ENCODE peak calls at places on chromosomes 3 and 15, in ten cellular contexts. G is right atrium auricular region, K is bronchial epithelial cell, S is ascending aorta, I is WERI-Rb-1, D is lower leg skin, Q is aorta, Y is PC-9, U is heart left ventricle, E is A549. M is an unnamed sample.

GRCh38 chr15:60572462-60573214 is 93.7 kb upstream of the ICE2 start:
- DNase-seq in Q (no peak), D (no peak), S (no peak), E (no peak), K (no peak), Y (no peak), I (no peak), U (no peak), G (no peak), M (no peak)

GRCh38 chr3:185268194-185268809 is 14.5 kb upstream of the EHHADH start:
- DNase-seq in S (no peak), D (no peak), Q (no peak), K (no peak), G (no peak), U (no peak), E (no peak), I (no peak), Y (no peak), M (no peak)

GRCh38 chr15:101617390-101617965 is 34.7 kb downstream of the TM2D3 start:
- DNase-seq in K (no peak), S (no peak), D (no peak), Q (no peak), U (no peak), G (peak; percentile 61), I (no peak), Y (no peak), E (no peak), M (no peak)

GRCh38 chr3:188389711-188390346 is 235.9 kb downstream of the LPP start:
- DNase-seq in S (peak; percentile 74), U (peak; percentile 34), D (no peak), I (no peak), Q (no peak), E (no peak), K (peak; percentile 83), Y (no peak), G (peak; percentile 72), M (peak; percentile 64)

GRCh38 chr3:16423947-16424673 is 89.4 kb downstream of the RFTN1 start:
- DNase-seq in U (no peak), K (no peak), D (no peak), S (no peak), I (no peak), Y (no peak), E (no peak), Q (no peak), G (no peak), M (peak; percentile 79)

GRCh38 chr3:126488205-126488604 is 12.5 kb upstream of the ZXDC start:
- DNase-seq in Y (no peak), S (no peak), U (no peak), Q (no peak), K (no peak), E (no peak), D (no peak), I (no peak), G (no peak), M (no peak)

GRCh38 chr3:152235709-152236298 is 32.9 kb upstream of the MBNL1 start:
- DNase-seq in K (peak; percentile 66), I (peak; percentile 7), G (no peak), E (peak; percentile 80), D (no peak), Q (no peak), Y (peak; percentile 8), U (no peak), S (no peak), M (no peak)

GRCh38 chr3:186588619-186589018 is 18.1 kb downstream of the DNAJB11 start:
- DNase-seq in Q (no peak), K (peak; percentile 90), E (no peak), S (no peak), Y (peak; percentile 35), U (no peak), G (no peak), I (no peak), D (no peak), M (no peak)

GRCh38 chr3:4994823-4995499 is 15.7 kb downstream of the BHLHE40 start:
- DNase-seq in K (peak; percentile 99), D (peak; percentile 95), I (peak; percentile 92), E (peak; percentile 84), Y (peak; percentile 81), S (peak; percentile 96), G (peak; percentile 94), U (peak; percentile 70), Q (peak; percentile 95), M (no peak)

GRCh38 chr15:72155021-72155621 is 36.9 kb downstream of the SENP8 start:
- DNase-seq in K (peak; percentile 83), D (peak; percentile 92), E (peak; percentile 67), U (peak; percentile 63), S (peak; percentile 89), I (no peak), G (peak; percentile 66), Q (peak; percentile 92), Y (peak; percentile 92), M (no peak)

GRCh38 chr3:177889158-177889557 is 647.1 kb upstream of the KCNMB2 start:
- DNase-seq in I (no peak), E (no peak), D (no peak), S (no peak), U (no peak), G (no peak), Q (no peak), Y (no peak), K (no peak), M (no peak)

GRCh38 chr15:58738051-58738707 is 11.3 kb downstream of the ADAM10 start:
- DNase-seq in S (no peak), Q (no peak), I (no peak), E (no peak), U (no peak), G (no peak), D (no peak), K (peak; percentile 77), Y (no peak), M (no peak)

GRCh38 chr3:184380210-184380626 is 364 bp downstream of the CHRD start:
- DNase-seq in S (peak; percentile 83), D (peak; percentile 94), K (no peak), U (peak; percentile 81), I (peak; percentile 75), Q (peak; percentile 93), Y (peak; percentile 46), E (no peak), G (no peak), M (no peak)

DNA sequence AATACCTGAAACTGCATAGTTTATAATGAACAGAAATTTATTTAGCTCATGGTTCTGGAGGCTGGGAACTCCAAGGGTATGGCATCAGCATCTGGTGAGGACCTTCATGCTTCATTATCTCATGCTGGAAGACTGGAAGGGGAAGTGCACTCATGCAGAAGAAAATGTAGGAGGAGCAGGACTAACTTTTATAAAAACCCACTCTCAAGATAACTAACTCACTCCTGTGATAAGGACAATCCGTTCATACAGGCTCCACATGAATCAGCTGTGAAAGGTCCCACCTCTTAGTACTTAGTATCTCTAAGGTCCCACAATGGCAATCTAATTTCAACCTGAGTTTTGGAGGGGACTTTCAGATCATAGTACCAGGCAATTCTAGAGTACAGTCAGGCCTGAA is 33.6 kb upstream of the APH1B start:
- DNase-seq in E (no peak), S (no peak), U (no peak), I (no peak), G (no peak), D (no peak), Y (no peak), Q (no peak), K (no peak), M (no peak)
- H3K4me3 ChIP-seq in E (no peak overlapping the region), S (no peak overlapping the region), U (no peak overlapping the region), I (no peak overlapping the region), G (no peak overlapping the region), D (no peak overlapping the region), Y (no peak overlapping the region), Q (no peak overlapping the region), K (no peak overlapping the region), M (no peak overlapping the region)

GRCh38 chr15:65305144-65305758 is 774 bp downstream of the RNU5B-1 start:
- DNase-seq in D (no peak), E (no peak), S (no peak), K (no peak), I (peak; percentile 30), Y (no peak), Q (peak; percentile 45), U (no peak), G (no peak), M (no peak)
- H3K4me3 ChIP-seq in D (no peak overlapping the region), E (peak overlapping the region; percentile 20), S (peak overlapping the region; percentile 58), K (peak overlapping the region; percentile 4), I (peak overlapping the region; percentile 15), Y (peak overlapping the region; percentile 31), Q (peak overlapping the region; percentile 32), U (peak overlapping the region; percentile 48), G (no peak overlapping the region), M (peak overlapping the region; percentile 8)

GRCh38 chr3:137026701-137027100 is 68.9 kb downstream of the IL20RB start:
- DNase-seq in Q (no peak), Y (no peak), I (no peak), G (no peak), U (no peak), E (no peak), D (no peak), K (no peak), S (no peak), M (no peak)

GRCh38 chr3:137035631-137036030 is 77.8 kb downstream of the IL20RB start:
- DNase-seq in I (peak; percentile 43), Y (no peak), S (no peak), Q (no peak), K (peak; percentile 16), G (no peak), D (no peak), U (no peak), E (peak; percentile 21), M (peak; percentile 78)

GRCh38 chr3:137032465-137033120 is 74.8 kb downstream of the IL20RB start:
- DNase-seq in Y (peak; percentile 80), S (peak; percentile 95), I (peak; percentile 92), G (peak; percentile 91), Q (peak; percentile 96), U (peak; percentile 83), E (peak; percentile 76), K (peak; percentile 66), D (peak; percentile 98), M (peak; percentile 91)
- H3K4me3 ChIP-seq in Y (no peak overlapping the region), S (peak overlapping the region; percentile 36), I (peak overlapping the region; percentile 46), G (peak overlapping the region; percentile 21), Q (peak overlapping the region; percentile 30), U (peak overlapping the region; percentile 42), E (peak overlapping the region; percentile 3), K (no peak overlapping the region), D (no peak overlapping the region), M (no peak overlapping the region)

GRCh38 chr15:28950916-28951315 is 65.1 kb downstream of the APBA2 start:
- DNase-seq in Y (no peak), Q (no peak), G (no peak), I (no peak), D (no peak), S (no peak), K (no peak), E (no peak), U (no peak), M (no peak)

GRCh38 chr15:28945626-28946215 is 59.9 kb downstream of the APBA2 start:
- DNase-seq in Q (peak; percentile 16), D (peak; percentile 50), I (no peak), G (no peak), S (peak; percentile 53), E (no peak), K (no peak), U (no peak), Y (no peak), M (no peak)

GRCh38 chr15:28944696-28945300 is 59.0 kb downstream of the APBA2 start:
- DNase-seq in D (peak; percentile 50), Q (peak; percentile 47), S (peak; percentile 51), I (no peak), E (no peak), U (no peak), K (no peak), Y (no peak), G (no peak), M (no peak)

GRCh38 chr15:28947241-28947674 is 61.5 kb downstream of the APBA2 start:
- DNase-seq in Y (no peak), D (peak; percentile 75), G (no peak), Q (peak; percentile 43), I (no peak), U (no peak), E (no peak), S (peak; percentile 42), K (no peak), M (no peak)

GRCh38 chr15:28948036-28948435 is 62.3 kb downstream of the APBA2 start:
- DNase-seq in D (peak; percentile 26), Y (no peak), G (no peak), Q (no peak), U (no peak), K (no peak), E (no peak), I (no peak), S (peak; percentile 19), M (no peak)
- H3K4me3 ChIP-seq in D (no peak overlapping the region), Y (no peak overlapping the region), G (no peak overlapping the region), Q (no peak overlapping the region), U (no peak overlapping the region), K (no peak overlapping the region), E (no peak overlapping the region), I (no peak overlapping the region), S (no peak overlapping the region), M (no peak overlapping the region)